ENCODE peak calls at places on chromosomes 12 and 14, in five cellular contexts. C, J, H, Y and F are unnamed samples.

GRCh38 chr12:989051-989450 is 2.0 kb upstream of the ERC1 start:
- DNase-seq in C (no peak), Y (no peak), H (no peak), J (no peak), F (no peak)

GRCh38 chr12:5166976-5167375 is 123.3 kb downstream of the KCNA5 start:
- DNase-seq in J (no peak), H (no peak), C (no peak), Y (no peak), F (no peak)

GRCh38 chr12:6465467-6466183 is 4.9 kb downstream of the VAMP1 start:
- DNase-seq in H (peak; percentile 63), C (peak; percentile 79), Y (peak; percentile 90), J (peak; percentile 53), F (no peak)

GRCh38 chr12:65121049-65121955 is at the start of gene WIF1:
- DNase-seq in H (no peak), Y (peak; percentile 94), C (peak; percentile 50), J (peak; percentile 45), F (peak; percentile 51)

GRCh38 chr12:52976574-52977071 is 27.7 kb downstream of the KRT18 start:
- DNase-seq in H (no peak), J (no peak), Y (peak; percentile 83), C (peak; percentile 63), F (no peak)

GRCh38 chr14:81162941-81163340 is 57.8 kb downstream of the GTF2A1 start:
- DNase-seq in Y (no peak), H (no peak), C (no peak), J (no peak), F (no peak)

GRCh38 chr12:72203764-72204335 is 68.3 kb upstream of the TRHDE start:
- DNase-seq in Y (no peak), C (no peak), J (no peak), H (no peak), F (no peak)

GRCh38 chr12:12941450-12942350 is 10.3 kb downstream of the GPRC5D start:
- DNase-seq in H (no peak), Y (no peak), C (no peak), J (no peak), F (no peak)

GRCh38 chr14:71554323-71554722 is 377.9 kb upstream of the RGS6 start:
- DNase-seq in J (no peak), C (no peak), Y (no peak), H (no peak), F (no peak)

GRCh38 chr14:37078131-37078530 is 94.3 kb downstream of the SLC25A21 start:
- DNase-seq in C (no peak), J (no peak), H (no peak), Y (no peak), F (no peak)

GRCh38 chr12:104469523-104469922 is 12.8 kb downstream of the CHST11 start:
- DNase-seq in C (no peak), Y (peak; percentile 37), J (no peak), H (no peak), F (no peak)

GRCh38 chr14:106606936-106607335 is 1080.6 kb downstream of the TMEM121 start:
- DNase-seq in H (no peak), Y (no peak), C (no peak), J (no peak), F (no peak)

GRCh38 chr14:89276424-89276975 is 140.5 kb downstream of the FOXN3 start:
- DNase-seq in C (no peak), H (no peak), Y (no peak), J (no peak), F (peak; percentile 24)

GRCh38 chr12:57548488-57548887 is 1.4 kb upstream of the KIF5A start:
- DNase-seq in H (no peak), Y (no peak), C (no peak), J (no peak), F (no peak)

GRCh38 chr14:69475194-69475818 is 9.2 kb upstream of the PLEKHD1 start:
- DNase-seq in C (peak; percentile 23), J (no peak), H (no peak), Y (no peak), F (no peak)

GRCh38 chr14:78598046-78598652 is 428.0 kb downstream of the NRXN3 start:
- DNase-seq in H (peak; percentile 27), Y (peak; percentile 92), C (peak; percentile 84), J (peak; percentile 44), F (peak; percentile 53)

GRCh38 chr12:13437541-13437940 is 241.0 kb downstream of the EMP1 start:
- DNase-seq in J (no peak), Y (no peak), H (no peak), C (no peak), F (no peak)

GRCh38 chr12:123150273-123150803 is 552 bp downstream of the PITPNM2 start:
- DNase-seq in H (peak; percentile 54), C (no peak), Y (peak; percentile 77), J (no peak), F (peak; percentile 69)
- H3K4me1 ChIP-seq in H (peaks cover 31% of the 10 kb centered on the region), C (peaks cover 19% of the 10 kb centered on the region), Y (no peaks in the 10 kb centered on the region), J (peaks cover 11% of the 10 kb centered on the region), F (no peaks in the 10 kb centered on the region)

DNA sequence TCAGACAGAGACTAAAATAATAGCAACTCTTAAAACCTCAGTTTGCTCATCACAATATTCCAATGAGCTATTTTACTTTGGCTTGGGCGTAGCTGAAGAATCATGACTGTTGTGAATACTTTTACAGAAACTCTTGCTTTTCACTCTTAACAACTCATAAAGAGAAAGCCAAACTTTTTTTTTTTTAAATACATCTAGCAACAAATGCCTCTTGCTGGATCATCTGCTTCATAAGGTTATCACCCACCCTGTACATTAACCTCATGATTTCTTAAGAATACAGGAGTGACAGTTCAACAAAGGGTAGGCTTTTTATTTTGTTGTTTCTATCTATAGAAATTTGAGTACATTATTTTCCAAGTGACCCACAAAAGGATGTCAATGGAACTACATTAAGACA is 307.4 kb upstream of the DDHD1 start:
- DNase-seq in C (no peak), Y (no peak), J (no peak), H (no peak), F (no peak)
- H3K4me1 ChIP-seq in C (peaks cover 45% of the 10 kb centered on the region), Y (peaks cover 6% of the 10 kb centered on the region), J (no peaks in the 10 kb centered on the region), H (peaks cover 8% of the 10 kb centered on the region), F (no peaks in the 10 kb centered on the region)

GRCh38 chr14:32497233-32497632 is 168.1 kb downstream of the AKAP6 start:
- DNase-seq in H (no peak), C (no peak), Y (no peak), J (no peak), F (no peak)

GRCh38 chr14:32492482-32492881 is 163.4 kb downstream of the AKAP6 start:
- DNase-seq in H (no peak), Y (no peak), J (no peak), C (no peak), F (no peak)

GRCh38 chr14:32494566-32495434 is 165.7 kb downstream of the AKAP6 start:
- DNase-seq in J (no peak), Y (no peak), C (peak; percentile 83), H (peak; percentile 19), F (no peak)

GRCh38 chr14:32495435-32495734 is 166.3 kb downstream of the AKAP6 start:
- DNase-seq in Y (no peak), H (no peak), C (no peak), J (no peak), F (no peak)

GRCh38 chr14:32491413-32492016 is 162.4 kb downstream of the AKAP6 start:
- DNase-seq in J (no peak), Y (no peak), H (no peak), C (no peak), F (peak; percentile 9)
- H3K4me1 ChIP-seq in J (no peaks in the 10 kb centered on the region), Y (no peaks in the 10 kb centered on the region), H (peaks cover 36% of the 10 kb centered on the region), C (peaks cover 50% of the 10 kb centered on the region), F (no peaks in the 10 kb centered on the region)

GRCh38 chr14:55329999-55330710 is 58.9 kb downstream of the FBXO34 start:
- DNase-seq in Y (no peak), H (no peak), C (no peak), J (no peak), F (no peak)
- H3K4me1 ChIP-seq in Y (peaks cover 20% of the 10 kb centered on the region), H (peaks cover 46% of the 10 kb centered on the region), C (peaks cover 22% of the 10 kb centered on the region), J (peaks cover 31% of the 10 kb centered on the region), F (peaks cover 39% of the 10 kb centered on the region)

GRCh38 chr14:91250912-91251311 is 6.4 kb upstream of the GPR68 start:
- DNase-seq in J (no peak), H (no peak), C (no peak), Y (no peak), F (no peak)
- H3K4me1 ChIP-seq in J (peaks cover 14% of the 10 kb centered on the region), H (peaks cover 38% of the 10 kb centered on the region), C (no peaks in the 10 kb centered on the region), Y (no peaks in the 10 kb centered on the region), F (peaks cover 15% of the 10 kb centered on the region)

DNA sequence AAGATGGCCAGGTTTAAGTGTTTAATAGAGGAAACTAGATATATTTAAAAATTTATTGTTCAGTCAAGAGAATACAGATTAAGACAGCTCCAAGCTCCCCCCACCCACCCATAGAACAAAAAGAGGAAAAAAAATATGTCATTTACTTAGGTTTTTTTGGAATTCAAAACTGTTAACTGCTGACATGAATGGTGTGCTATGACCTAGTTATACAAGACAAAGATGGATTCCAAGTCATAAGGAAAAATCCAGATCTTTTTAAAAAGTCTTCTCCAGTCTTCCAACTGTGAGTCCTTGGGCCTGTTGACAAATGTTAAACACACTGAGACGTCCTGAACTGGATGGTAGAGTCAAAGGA is 1.3 kb upstream of the SETD1B start:
- DNase-seq in C (no peak), Y (no peak), J (no peak), H (no peak), F (no peak)
- H3K4me1 ChIP-seq in C (peaks cover 28% of the 10 kb centered on the region), Y (peaks cover 9% of the 10 kb centered on the region), J (peaks cover 42% of the 10 kb centered on the region), H (peaks cover 52% of the 10 kb centered on the region), F (peaks cover 34% of the 10 kb centered on the region)